ENCODE peak calls at places on chromosome 15, in seven cellular contexts. X is suprapubic skin, D is tibial nerve, Q is sigmoid colon, U is A549, Z is HepG2, L is transverse colon. M is an unnamed sample.

GRCh38 chr15:87287156-87287555 is 969.4 kb downstream of the NTRK3 start:
- DNase-seq in X (no peak), D (no peak), Q (no peak), U (no peak), Z (no peak), L (no peak), M (no peak)

GRCh38 chr15:29616512-29616911 is 205.8 kb downstream of the TJP1 start:
- DNase-seq in X (no peak), D (no peak), Q (no peak), U (no peak), Z (no peak), L (no peak), M (no peak)

GRCh38 chr15:58203537-58203936 is 65.4 kb downstream of the AQP9 start:
- DNase-seq in X (no peak), D (no peak), Q (no peak), U (no peak), Z (no peak), L (no peak), M (no peak)

GRCh38 chr15:73105064-73105463 is 52.8 kb downstream of the NEO1 start:
- DNase-seq in X (no peak), D (no peak), Q (no peak), U (no peak), Z (peak), L (no peak), M (no peak)

GRCh38 chr15:67240235-67241131 is 14.0 kb downstream of the AAGAB start:
- DNase-seq in X (no peak), D (no peak), Q (no peak), U (peak), Z (peak), L (peak), M (no peak)

GRCh38 chr15:58569455-58569854 is 137.7 kb downstream of the LIPC start:
- DNase-seq in X (no peak), D (no peak), Q (no peak), U (no peak), Z (no peak), L (no peak), M (no peak)

GRCh38 chr15:63701365-63701764 is 104.2 kb downstream of the FBXL22 start:
- DNase-seq in X (no peak), D (no peak), Q (no peak), U (no peak), Z (no peak), L (no peak), M (no peak)

GRCh38 chr15:60477991-60478632 is 830 bp downstream of the ICE2 start:
- DNase-seq in X (no peak), D (no peak), Q (no peak), U (no peak), Z (peak), L (no peak), M (no peak)

GRCh38 chr15:58307313-58307961 is 124.4 kb upstream of the LIPC start:
- DNase-seq in X (no peak), D (no peak), Q (no peak), U (no peak), Z (no peak), L (no peak), M (no peak)

GRCh38 chr15:93587046-93587445 is 498.0 kb upstream of the RGMA start:
- DNase-seq in X (no peak), D (no peak), Q (no peak), U (no peak), Z (no peak), L (no peak), M (no peak)

GRCh38 chr15:25171856-25172687 is 217.3 kb downstream of the SNRPN start:
- DNase-seq in X (no peak), D (no peak), Q (peak), U (no peak), Z (no peak), L (no peak), M (no peak)
- TF ChIP-seq CTCF in X (no peak), D (no peak), Q (no peak), U (no peak), Z (no peak), L (no peak), M (no peak)

GRCh38 chr15:42338500-42338899 is 20.8 kb upstream of the CAPN3 start:
- DNase-seq in X (no peak), D (no peak), Q (no peak), U (no peak), Z (no peak), L (no peak), M (no peak)
- H3K27ac ChIP-seq in X (no peak), D (no peak), Q (no peak), U (no peak), Z (no peak), L (no peak), M (no peak)

GRCh38 chr15:81848701-81849100 is 197.1 kb downstream of the MEX3B start:
- DNase-seq in X (no peak), D (no peak), Q (no peak), U (no peak), Z (no peak), L (no peak), M (no peak)
- TF ChIP-seq EP300 in X (no peak), D (no peak), Q (no peak), U (no peak), Z (no peak), L (no peak), M (no peak)

GRCh38 chr15:41116872-41117242 is 777 bp upstream of the INO80 start:
- DNase-seq in X (no peak), D (no peak), Q (no peak), U (no peak), Z (no peak), L (no peak), M (no peak)

GRCh38 chr15:41115652-41116115 is 396 bp downstream of the INO80 start:
- DNase-seq in X (peak), D (peak), Q (no peak), U (peak), Z (peak), L (peak), M (peak)

GRCh38 chr15:41116116-41116871 is at the start of gene INO80:
- DNase-seq in X (peak), D (peak), Q (peak), U (peak), Z (peak), L (peak), M (no peak)

DNA sequence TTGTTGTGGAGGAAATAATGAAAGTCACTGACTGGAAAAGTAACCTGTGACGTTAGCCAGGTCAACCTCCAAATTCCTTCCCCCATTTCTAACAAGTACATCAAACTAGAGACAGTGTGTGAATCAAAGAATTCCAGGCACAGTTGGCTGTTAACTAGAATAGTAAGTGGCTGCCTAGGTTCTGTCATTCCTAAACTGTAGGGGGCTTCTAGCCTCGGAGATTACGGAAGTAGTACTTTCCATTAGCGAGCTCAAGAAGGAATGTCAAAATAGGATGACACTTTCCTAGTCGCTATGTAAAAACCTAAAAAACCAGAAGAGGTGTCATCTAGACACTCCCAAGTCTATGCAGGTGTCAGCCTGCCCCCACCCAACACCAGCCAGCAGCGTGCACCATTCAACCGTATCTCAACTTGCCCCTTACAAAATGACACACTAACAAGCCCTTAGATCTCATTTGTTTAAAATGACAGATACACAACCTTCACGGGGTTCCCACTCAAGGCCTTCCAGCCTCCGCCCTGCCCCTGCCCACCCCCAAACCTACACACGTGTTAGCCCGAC is 910 bp downstream of the INO80 start:
- DNase-seq in X (no peak), D (no peak), Q (no peak), U (no peak), Z (peak), L (no peak), M (no peak)
- TF ChIP-seq CTCF in X (no peak), D (no peak), Q (no peak), U (no peak), Z (no peak), L (peak), M (no peak)

GRCh38 chr15:98002874-98003273 is 42.4 kb downstream of the ARRDC4 start:
- DNase-seq in X (no peak), D (no peak), Q (no peak), U (no peak), Z (peak), L (no peak), M (no peak)
- H3K27ac ChIP-seq in X (peak), D (peak), Q (peak), U (no peak), Z (no peak), L (peak), M (no peak)

GRCh38 chr15:70950953-70951352 is 58.3 kb downstream of the LRRC49 start:
- DNase-seq in X (no peak), D (no peak), Q (no peak), U (no peak), Z (no peak), L (no peak), M (no peak)

DNA sequence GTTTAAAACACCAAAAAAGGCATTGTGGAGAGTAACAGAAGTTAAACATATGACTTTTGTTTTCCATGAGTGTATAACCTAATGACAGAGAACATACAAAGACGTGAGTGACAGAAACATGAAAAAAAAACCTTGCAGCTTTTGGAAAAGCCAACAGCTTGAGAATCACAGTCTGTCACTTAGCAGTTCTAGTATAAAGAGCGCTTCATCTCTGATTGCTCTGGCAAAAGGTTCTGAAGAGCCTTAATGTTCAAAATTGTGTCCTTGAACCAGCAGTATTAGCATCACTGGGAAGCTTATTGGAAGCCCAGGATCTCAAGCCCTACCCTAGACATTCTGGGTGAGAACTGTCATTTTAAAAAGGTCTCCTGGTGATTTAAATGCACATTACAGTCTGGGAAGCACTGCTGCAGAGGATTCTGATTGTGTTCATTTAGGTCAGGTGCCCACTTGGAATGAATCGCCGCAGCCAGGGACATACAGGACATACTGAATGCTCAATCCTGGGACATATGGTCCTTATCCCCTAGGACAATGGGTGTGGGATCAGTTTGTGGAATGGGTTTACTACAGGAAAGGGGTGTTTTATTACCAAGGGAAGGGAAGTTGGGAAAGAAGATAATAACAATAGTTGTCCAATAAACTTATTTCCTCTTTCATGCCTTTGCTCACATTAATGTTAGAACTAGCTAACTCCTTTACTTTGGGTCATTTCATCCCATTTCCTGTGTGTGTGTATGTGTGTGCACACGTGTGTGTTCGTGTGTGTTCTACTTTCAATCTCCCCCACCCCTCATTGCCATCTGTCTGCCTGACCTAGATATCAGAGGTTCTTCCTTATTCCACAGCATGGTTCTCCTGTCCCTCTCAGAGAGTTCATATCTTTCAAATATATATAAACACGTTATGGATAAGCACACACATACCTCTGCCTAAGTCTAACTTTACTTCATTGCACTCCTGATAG is 55.0 kb downstream of the LRRC49 start:
- DNase-seq in X (no peak), D (no peak), Q (no peak), U (no peak), Z (no peak), L (no peak), M (no peak)
- TF ChIP-seq EP300 in X (no peak), D (no peak), Q (no peak), U (no peak), Z (no peak), L (no peak), M (no peak)

DNA sequence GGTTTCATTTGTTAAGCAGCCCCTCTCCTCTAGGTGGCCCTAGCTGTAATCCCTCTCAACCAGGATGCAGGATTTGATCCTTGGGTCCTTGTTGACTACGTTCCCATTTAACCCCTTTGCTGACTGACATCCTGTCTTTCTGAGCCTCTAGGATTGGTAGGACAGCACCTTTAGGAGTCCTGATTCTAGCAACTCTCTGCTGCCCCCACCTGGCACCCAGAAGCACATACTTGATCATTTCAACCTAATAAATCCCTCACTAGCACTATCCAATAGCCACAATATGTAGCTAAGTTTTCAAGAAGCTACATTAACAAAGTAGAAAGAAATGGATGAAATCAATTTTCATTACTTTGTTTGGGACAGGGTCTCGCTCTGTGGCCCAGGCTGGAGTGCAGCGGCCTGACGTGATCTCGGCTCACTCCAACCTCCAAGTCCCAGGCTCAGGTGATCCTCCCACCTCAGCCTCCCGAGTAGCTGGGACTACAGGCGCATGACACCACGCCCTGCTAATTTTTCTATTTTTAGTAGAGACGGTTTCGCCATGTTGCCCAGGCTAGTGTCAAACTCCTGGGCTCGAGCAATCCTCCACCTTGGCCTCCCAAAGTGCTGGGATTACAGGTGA is 28.3 kb downstream of the RSL24D1 start:
- DNase-seq in X (no peak), D (peak), Q (no peak), U (peak), Z (peak), L (peak), M (peak)
- TF ChIP-seq CTCF in X (peak), D (peak), Q (peak), U (peak), Z (peak), L (peak), M (peak)

M was measured in upper lobe of left lung.